ENCODE peak calls at places on chromosomes 13 and 19, in six cellular contexts. One of them, this sample, is unnamed.
A peak's percentile ranks its signal among the peaks of the same experiment; 100 is the strongest.

GRCh38 chr13:94324409-94325147 is 154.9 kb downstream of the DCT start:
- DNase-seq in H1: no peak
- DNase-seq in IMR-90: no peak
- DNase-seq in H9: no peak
- DNase-seq in mesendoderm: peak; percentile 77
- DNase-seq in neuronal stem cell: no peak
- DNase-seq in this sample: peak; percentile 54

GRCh38 chr19:4754248-4754647 is 30.6 kb upstream of the DPP9 start:
- DNase-seq in H1: no peak
- DNase-seq in IMR-90: peak; percentile 13
- DNase-seq in H9: no peak
- DNase-seq in mesendoderm: peak; percentile 71
- DNase-seq in neuronal stem cell: no peak
- DNase-seq in this sample: peak; percentile 32

GRCh38 chr13:44120814-44121505 is 241.3 kb downstream of the LACC1 start:
- DNase-seq in H1: no peak
- DNase-seq in IMR-90: no peak
- DNase-seq in H9: no peak
- DNase-seq in mesendoderm: no peak
- DNase-seq in neuronal stem cell: no peak
- DNase-seq in this sample: no peak

GRCh38 chr13:67238277-67238859 is 8.2 kb upstream of the PCDH9 start:
- DNase-seq in H1: no peak
- DNase-seq in IMR-90: peak; percentile 36
- DNase-seq in H9: no peak
- DNase-seq in mesendoderm: peak; percentile 13
- DNase-seq in neuronal stem cell: peak; percentile 31
- DNase-seq in this sample: peak; percentile 48

GRCh38 chr19:14118165-14119051 is 846 bp upstream of the PRKACA start:
- DNase-seq in H1: no peak
- DNase-seq in IMR-90: peak; percentile 75
- DNase-seq in H9: no peak
- DNase-seq in mesendoderm: peak; percentile 28
- DNase-seq in neuronal stem cell: peak; percentile 81
- DNase-seq in this sample: peak; percentile 88

GRCh38 chr13:41645313-41645712 is 188.0 kb downstream of the RGCC start:
- DNase-seq in H1: no peak
- DNase-seq in IMR-90: peak; percentile 90
- DNase-seq in H9: no peak
- DNase-seq in mesendoderm: no peak
- DNase-seq in neuronal stem cell: no peak
- DNase-seq in this sample: peak; percentile 72

GRCh38 chr13:95714142-95714832 is 37.3 kb downstream of the DNAJC3 start:
- DNase-seq in H1: no peak
- DNase-seq in IMR-90: peak; percentile 89
- DNase-seq in H9: no peak
- DNase-seq in mesendoderm: no peak
- DNase-seq in neuronal stem cell: no peak
- DNase-seq in this sample: peak; percentile 85

GRCh38 chr13:44759723-44760360 is 183.7 kb upstream of the TSC22D1 start:
- DNase-seq in H1: no peak
- DNase-seq in IMR-90: peak; percentile 54
- DNase-seq in H9: no peak
- DNase-seq in mesendoderm: no peak
- DNase-seq in neuronal stem cell: no peak
- DNase-seq in this sample: peak; percentile 38

GRCh38 chr19:28532765-28533341 is 680.1 kb downstream of the UQCRFS1 start:
- DNase-seq in H1: no peak
- DNase-seq in IMR-90: no peak
- DNase-seq in H9: no peak
- DNase-seq in mesendoderm: no peak
- DNase-seq in neuronal stem cell: no peak
- DNase-seq in this sample: no peak

GRCh38 chr19:30692517-30692870 is 320.3 kb downstream of the ZNF536 start:
- DNase-seq in H1: no peak
- DNase-seq in IMR-90: no peak
- DNase-seq in H9: no peak
- DNase-seq in mesendoderm: no peak
- DNase-seq in neuronal stem cell: no peak
- DNase-seq in this sample: no peak

GRCh38 chr13:67574320-67575233 is 344.4 kb upstream of the PCDH9 start:
- DNase-seq in H1: no peak
- DNase-seq in IMR-90: peak; percentile 54
- DNase-seq in H9: no peak
- DNase-seq in mesendoderm: peak; percentile 2
- DNase-seq in neuronal stem cell: no peak
- DNase-seq in this sample: peak; percentile 74

GRCh38 chr19:4557971-4558941 is 1.2 kb downstream of the SEMA6B start:
- DNase-seq in H1: no peak
- DNase-seq in IMR-90: no peak
- DNase-seq in H9: peak; percentile 71
- DNase-seq in mesendoderm: peak; percentile 62
- DNase-seq in neuronal stem cell: no peak
- DNase-seq in this sample: peak; percentile 22

GRCh38 chr13:113061271-113061625 is 44.3 kb upstream of the F7 start:
- DNase-seq in H1: no peak
- DNase-seq in IMR-90: no peak
- DNase-seq in H9: no peak
- DNase-seq in mesendoderm: no peak
- DNase-seq in neuronal stem cell: no peak
- DNase-seq in this sample: no peak

GRCh38 chr19:3218037-3218661 is 6.3 kb upstream of the CELF5 start:
- DNase-seq in H1: no peak
- DNase-seq in IMR-90: no peak
- DNase-seq in H9: no peak
- DNase-seq in mesendoderm: no peak
- DNase-seq in neuronal stem cell: no peak
- DNase-seq in this sample: no peak

GRCh38 chr13:51728275-51728673 is 75.7 kb downstream of the DHRS12 start:
- DNase-seq in H1: no peak
- DNase-seq in IMR-90: no peak
- DNase-seq in H9: no peak
- DNase-seq in mesendoderm: no peak
- DNase-seq in neuronal stem cell: no peak
- DNase-seq in this sample: no peak

GRCh38 chr13:90867336-90867683 is 480.2 kb upstream of the MIR17HG start:
- DNase-seq in H1: peak; percentile 39
- DNase-seq in IMR-90: peak; percentile 27
- DNase-seq in H9: peak; percentile 76
- DNase-seq in mesendoderm: peak; percentile 87
- DNase-seq in neuronal stem cell: peak; percentile 64
- DNase-seq in this sample: peak; percentile 81

GRCh38 chr13:98272549-98272948 is 95.5 kb upstream of the RNF113B start:
- DNase-seq in H1: no peak
- DNase-seq in IMR-90: no peak
- DNase-seq in H9: no peak
- DNase-seq in mesendoderm: peak; percentile 95
- DNase-seq in neuronal stem cell: peak; percentile 54
- DNase-seq in this sample: no peak

GRCh38 chr13:76630629-76631028 is 255.6 kb downstream of the KCTD12 start:
- DNase-seq in H1: no peak
- DNase-seq in IMR-90: no peak
- DNase-seq in H9: no peak
- DNase-seq in mesendoderm: no peak
- DNase-seq in neuronal stem cell: no peak
- DNase-seq in this sample: no peak

GRCh38 chr13:66313408-66313807 is 916.7 kb downstream of the PCDH9 start:
- DNase-seq in H1: no peak
- DNase-seq in IMR-90: no peak
- DNase-seq in H9: no peak
- DNase-seq in mesendoderm: no peak
- DNase-seq in neuronal stem cell: no peak
- DNase-seq in this sample: no peak

GRCh38 chr13:110283661-110284516 is 23.1 kb downstream of the COL4A1 start:
- DNase-seq in H1: no peak
- DNase-seq in IMR-90: peak; percentile 66
- DNase-seq in H9: no peak
- DNase-seq in mesendoderm: no peak
- DNase-seq in neuronal stem cell: no peak
- DNase-seq in this sample: no peak

GRCh38 chr19:47380559-47380958 is 31.4 kb downstream of the DHX34 start:
- DNase-seq in H1: no peak
- DNase-seq in IMR-90: no peak
- DNase-seq in H9: no peak
- DNase-seq in mesendoderm: no peak
- DNase-seq in neuronal stem cell: no peak
- DNase-seq in this sample: no peak

GRCh38 chr13:102402292-102402691 is 444 bp upstream of the FGF14 start:
- DNase-seq in H1: peak; percentile 51
- DNase-seq in IMR-90: peak; percentile 39
- DNase-seq in H9: peak; percentile 92
- DNase-seq in mesendoderm: peak; percentile 96
- DNase-seq in neuronal stem cell: peak; percentile 79
- DNase-seq in this sample: peak; percentile 74

GRCh38 chr19:13610042-13610691 is 103.9 kb upstream of the CACNA1A start:
- DNase-seq in H1: no peak
- DNase-seq in IMR-90: no peak
- DNase-seq in H9: peak; percentile 52
- DNase-seq in mesendoderm: no peak
- DNase-seq in neuronal stem cell: no peak
- DNase-seq in this sample: no peak

GRCh38 chr19:38684862-38685665 is 37.6 kb downstream of the ACTN4 start:
- DNase-seq in H1: no peak
- DNase-seq in IMR-90: no peak
- DNase-seq in H9: no peak
- DNase-seq in mesendoderm: no peak
- DNase-seq in neuronal stem cell: no peak
- DNase-seq in this sample: no peak

GRCh38 chr19:38685666-38686529 is 38.4 kb downstream of the ACTN4 start:
- DNase-seq in H1: no peak
- DNase-seq in IMR-90: peak; percentile 73
- DNase-seq in H9: peak; percentile 56
- DNase-seq in mesendoderm: peak; percentile 85
- DNase-seq in neuronal stem cell: no peak
- DNase-seq in this sample: peak; percentile 87

GRCh38 chr19:38684078-38684861 is 36.8 kb downstream of the ACTN4 start:
- DNase-seq in H1: no peak
- DNase-seq in IMR-90: peak; percentile 91
- DNase-seq in H9: peak; percentile 46
- DNase-seq in mesendoderm: peak; percentile 45
- DNase-seq in neuronal stem cell: no peak
- DNase-seq in this sample: peak; percentile 94

GRCh38 chr19:38687837-38688378 is 40.5 kb downstream of the ACTN4 start:
- DNase-seq in H1: no peak
- DNase-seq in IMR-90: no peak
- DNase-seq in H9: no peak
- DNase-seq in mesendoderm: no peak
- DNase-seq in neuronal stem cell: no peak
- DNase-seq in this sample: no peak

DNA sequence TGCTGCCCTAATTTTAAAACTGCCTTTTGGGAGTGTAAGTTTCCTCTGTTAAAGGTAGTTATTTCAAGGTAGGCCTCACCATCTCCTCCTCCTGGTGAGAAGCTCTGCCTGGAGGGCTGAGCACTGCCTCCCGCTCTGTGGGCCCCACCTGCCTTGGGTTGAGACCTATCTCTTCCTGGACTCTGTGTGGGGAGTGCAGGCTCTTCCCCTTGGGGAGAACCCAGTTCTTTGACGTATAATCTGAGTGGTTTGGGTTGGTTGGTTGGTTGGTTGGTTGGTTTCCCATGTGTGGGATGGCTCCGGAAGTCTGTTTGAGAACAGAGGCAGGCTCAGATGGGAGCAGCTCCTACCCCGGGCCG is 39.1 kb downstream of the ACTN4 start:
- DNase-seq in H1: no peak
- DNase-seq in IMR-90: no peak
- DNase-seq in H9: peak; percentile 44
- DNase-seq in mesendoderm: no peak
- DNase-seq in neuronal stem cell: no peak
- DNase-seq in this sample: no peak
- H3K4me1 ChIP-seq in H1: peaks cover 41% of the 10 kb centered on the region
- H3K4me1 ChIP-seq in IMR-90: peaks cover 36% of the 10 kb centered on the region
- H3K4me1 ChIP-seq in H9: peaks cover 15% of the 10 kb centered on the region
- H3K4me1 ChIP-seq in mesendoderm: peaks cover 33% of the 10 kb centered on the region
- H3K4me1 ChIP-seq in neuronal stem cell: peaks cover 41% of the 10 kb centered on the region
- H3K4me1 ChIP-seq in this sample: peaks cover 47% of the 10 kb centered on the region

GRCh38 chr19:41937525-41937924 is 9.3 kb upstream of the ERFL start:
- DNase-seq in H1: no peak
- DNase-seq in IMR-90: no peak
- DNase-seq in H9: no peak
- DNase-seq in mesendoderm: no peak
- DNase-seq in neuronal stem cell: no peak
- DNase-seq in this sample: no peak

GRCh38 chr19:41937976-41938375 is 9.7 kb upstream of the ERFL start:
- DNase-seq in H1: no peak
- DNase-seq in IMR-90: no peak
- DNase-seq in H9: no peak
- DNase-seq in mesendoderm: no peak
- DNase-seq in neuronal stem cell: no peak
- DNase-seq in this sample: no peak

GRCh38 chr19:41941410-41942202 is 13.4 kb upstream of the ERFL start:
- DNase-seq in H1: no peak
- DNase-seq in IMR-90: no peak
- DNase-seq in H9: no peak
- DNase-seq in mesendoderm: no peak
- DNase-seq in neuronal stem cell: no peak
- DNase-seq in this sample: no peak

GRCh38 chr19:41939861-41940442 is 11.7 kb upstream of the ERFL start:
- DNase-seq in H1: no peak
- DNase-seq in IMR-90: no peak
- DNase-seq in H9: no peak
- DNase-seq in mesendoderm: peak; percentile 57
- DNase-seq in neuronal stem cell: no peak
- DNase-seq in this sample: no peak

GRCh38 chr19:41940443-41941409 is 12.5 kb upstream of the ERFL start:
- DNase-seq in H1: no peak
- DNase-seq in IMR-90: no peak
- DNase-seq in H9: no peak
- DNase-seq in mesendoderm: no peak
- DNase-seq in neuronal stem cell: no peak
- DNase-seq in this sample: peak; percentile 33
- H3K4me2 ChIP-seq in H1: peak overlapping the region; percentile 86
- H3K4me2 ChIP-seq in IMR-90: peak overlapping the region; percentile 77
- H3K4me2 ChIP-seq in H9: peak overlapping the region; percentile 70
- H3K4me2 ChIP-seq in mesendoderm: peak overlapping the region; percentile 91
- H3K4me2 ChIP-seq in neuronal stem cell: peak overlapping the region; percentile 84
- H3K4me2 ChIP-seq in this sample: peak overlapping the region; percentile 96

GRCh38 chr19:41224632-41225031 is 5.6 kb downstream of the AXL start:
- DNase-seq in H1: no peak
- DNase-seq in IMR-90: no peak
- DNase-seq in H9: no peak
- DNase-seq in mesendoderm: no peak
- DNase-seq in neuronal stem cell: no peak
- DNase-seq in this sample: peak; percentile 24
- H2BK120ac ChIP-seq in H1: no peak overlapping the region
- H2BK120ac ChIP-seq in IMR-90: peak overlapping the region; percentile 88
- H2BK120ac ChIP-seq in H9: no peak overlapping the region
- H2BK120ac ChIP-seq in mesendoderm: no peak overlapping the region
- H2BK120ac ChIP-seq in neuronal stem cell: no peak overlapping the region
- H2BK120ac ChIP-seq in this sample: no peak overlapping the region

DNA sequence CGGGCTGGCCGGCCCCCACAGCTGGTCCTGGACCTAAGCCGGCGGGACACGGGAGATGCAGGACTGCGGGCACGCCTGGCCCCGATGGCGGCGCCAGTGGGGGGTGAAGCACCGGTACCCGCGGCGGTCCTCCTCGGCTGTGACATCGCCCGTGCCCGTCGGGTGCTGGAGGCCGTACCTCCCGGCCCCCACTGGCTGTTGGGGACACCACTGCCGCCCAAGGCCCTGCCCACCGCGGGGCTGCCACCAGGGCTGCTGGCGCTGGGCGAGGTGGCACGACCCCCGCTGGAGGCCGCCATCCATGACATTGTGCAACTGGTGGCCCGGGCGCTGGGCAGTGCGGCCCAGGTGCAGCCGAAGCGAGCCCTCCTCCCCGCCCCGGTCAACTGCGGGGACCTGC is 3.1 kb downstream of the GRIN3B start:
- DNase-seq in H1: no peak
- DNase-seq in IMR-90: no peak
- DNase-seq in H9: no peak
- DNase-seq in mesendoderm: no peak
- DNase-seq in neuronal stem cell: no peak
- DNase-seq in this sample: no peak
- H3K4me1 ChIP-seq in H1: peaks cover 4% of the 10 kb centered on the region
- H3K4me1 ChIP-seq in IMR-90: peaks cover under 1% of the 10 kb centered on the region
- H3K4me1 ChIP-seq in H9: no peaks in the 10 kb centered on the region
- H3K4me1 ChIP-seq in mesendoderm: no peaks in the 10 kb centered on the region
- H3K4me1 ChIP-seq in neuronal stem cell: peaks cover 5% of the 10 kb centered on the region
- H3K4me1 ChIP-seq in this sample: peaks cover 8% of the 10 kb centered on the region

This sample was measured in mesenchymal stem cell.